ENCODE peak calls at places on chromosomes 16 and 17, in eight cellular contexts. X is GM23338, J is endothelial cell of umbilical vein, U is HCT116, L is K562, F is HepG2, D is GM12878, C is H1. T is an unnamed sample.

GRCh38 chr16:24635900-24636610 is 93.4 kb upstream of the TNRC6A start:
- DNase-seq in X (no peak), J (peak; percentile 77), U (no peak), L (no peak), F (no peak), D (no peak), C (no peak), T (peak; percentile 99)

GRCh38 chr17:75877752-75878173 is 618 bp downstream of the TRIM47 start:
- DNase-seq in X (peak; percentile 91), J (peak; percentile 74), U (no peak), L (peak; percentile 65), F (peak; percentile 68), D (no peak), C (no peak), T (no peak)

GRCh38 chr17:41578538-41578937 is 6.7 kb upstream of the KRT9 start:
- DNase-seq in X (no peak), J (no peak), U (no peak), L (no peak), F (no peak), D (no peak), C (no peak), T (no peak)

GRCh38 chr16:49854227-49855203 is 1.4 kb downstream of the ZNF423 start:
- DNase-seq in X (peak; percentile 74), J (peak; percentile 25), U (no peak), L (no peak), F (no peak), D (no peak), C (no peak), T (no peak)

GRCh38 chr17:38864636-38865398 is 5.0 kb upstream of the LASP1 start:
- DNase-seq in X (peak; percentile 80), J (peak; percentile 34), U (no peak), L (no peak), F (peak; percentile 66), D (no peak), C (no peak), T (no peak)

GRCh38 chr17:57293077-57293476 is 36.8 kb downstream of the MSI2 start:
- DNase-seq in X (no peak), J (no peak), U (peak; percentile 68), L (no peak), F (peak; percentile 92), D (no peak), C (no peak), T (no peak)

GRCh38 chr17:77875881-77876509 is 82.5 kb upstream of the TNRC6C start:
- DNase-seq in X (no peak), J (no peak), U (peak; percentile 75), L (peak; percentile 89), F (no peak), D (no peak), C (no peak), T (no peak)

GRCh38 chr17:7263071-7263800 is 958 bp upstream of the CLDN7 start:
- DNase-seq in X (peak; percentile 97), J (no peak), U (peak; percentile 79), L (peak; percentile 79), F (no peak), D (no peak), C (no peak), T (no peak)

DNA sequence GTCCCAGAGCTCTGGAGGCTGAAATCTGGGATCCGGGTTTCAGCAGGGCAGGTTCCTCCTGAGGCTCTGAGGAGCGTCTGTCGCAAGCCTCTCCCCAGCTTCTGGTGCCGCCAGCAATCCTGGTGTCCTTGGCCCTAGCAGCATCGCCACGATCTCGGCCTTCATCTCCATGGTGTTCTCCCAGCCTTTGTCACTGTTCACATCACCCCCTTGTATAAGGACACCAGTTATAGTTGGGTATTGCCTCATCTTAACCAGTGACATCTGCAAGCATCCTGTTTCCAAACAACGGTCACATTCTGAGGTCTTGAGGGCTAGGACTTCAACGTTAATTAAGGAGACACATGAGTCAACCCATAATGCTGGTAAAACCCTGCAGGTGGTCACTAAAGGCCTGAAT is 2.8 kb upstream of the PPP1R27 start:
- DNase-seq in X (no peak), J (no peak), U (no peak), L (no peak), F (peak; percentile 71), D (no peak), C (no peak), T (no peak)
- TF ChIP-seq EZH2 in X (no peak), J (no peak), U (no peak), L (no peak), F (no peak), D (no peak), C (no peak), T (no peak)

GRCh38 chr17:44536090-44536960 is 21.0 kb upstream of the FZD2 start:
- DNase-seq in X (peak; percentile 17), J (peak; percentile 56), U (no peak), L (no peak), F (no peak), D (no peak), C (no peak), T (peak; percentile 55)
- TF ChIP-seq POLR2AphosphoS5 in X (no peak), J (peak; percentile 44), U (no peak), L (no peak), F (no peak), D (no peak), C (no peak), T (peak; percentile 36)

DNA sequence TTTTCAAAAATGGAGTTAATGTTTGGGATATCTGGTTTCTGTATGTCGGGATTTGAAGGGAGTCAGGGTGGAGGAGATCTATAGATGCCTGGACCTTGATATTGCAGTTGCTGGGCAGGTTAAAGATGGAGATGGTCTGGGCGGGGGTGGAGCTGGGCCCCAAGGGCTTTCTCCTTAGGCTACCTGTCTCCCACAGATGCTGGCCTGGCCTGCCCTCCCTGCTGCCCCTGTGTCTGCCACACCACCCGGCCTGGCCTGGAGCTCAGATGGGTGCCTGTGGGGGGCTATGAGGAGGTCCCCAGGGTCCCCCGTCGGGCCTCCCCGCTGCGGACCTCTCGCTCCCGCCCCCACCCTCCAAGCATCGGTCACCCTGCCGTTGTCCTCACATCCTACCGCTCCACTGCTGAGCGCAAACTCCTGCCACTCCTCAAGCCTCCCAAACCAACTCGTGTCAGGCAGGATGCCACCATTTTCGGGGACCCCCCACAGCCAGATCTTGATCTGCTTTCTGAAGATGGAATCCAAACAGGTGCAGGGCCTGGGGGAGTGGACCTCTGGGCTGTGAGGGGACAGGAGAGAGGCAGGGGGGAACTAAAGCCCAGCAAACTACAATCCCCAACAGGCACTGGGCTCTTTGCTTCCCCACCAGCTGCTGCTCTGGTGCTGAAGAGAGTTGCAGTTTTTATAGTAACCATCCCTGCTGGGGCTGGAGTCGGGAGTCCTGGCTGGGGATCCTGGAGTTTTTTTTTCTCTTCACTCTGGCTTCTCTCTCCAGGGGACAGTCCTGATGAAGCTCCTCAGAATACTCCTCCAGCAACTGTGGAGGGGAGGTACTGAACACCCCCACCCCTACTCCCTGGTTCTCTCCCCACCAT is 2.9 kb downstream of the ARHGEF15 start:
- DNase-seq in X (no peak), J (no peak), U (no peak), L (no peak), F (no peak), D (no peak), C (no peak), T (no peak)
- H3K4me3 ChIP-seq in X (no peak overlapping the region), J (no peak overlapping the region), U (no peak overlapping the region), L (no peak overlapping the region), F (no peak overlapping the region), D (no peak overlapping the region), C (no peak overlapping the region), T (no peak overlapping the region)

GRCh38 chr17:48747445-48748363 is 19.2 kb upstream of the HOXB13 start:
- DNase-seq in X (peak; percentile 64), J (no peak), U (no peak), L (no peak), F (no peak), D (no peak), C (no peak), T (no peak)
- TF ChIP-seq EZH2 in X (peak; percentile 97), J (peak; percentile 99), U (no peak), L (no peak), F (peak; percentile 68), D (no peak), C (peak; percentile 100), T (no peak)

GRCh38 chr16:27450836-27451341 is 48.9 kb downstream of the IL21R start:
- DNase-seq in X (no peak), J (no peak), U (no peak), L (no peak), F (no peak), D (peak; percentile 68), C (no peak), T (no peak)
- TF ChIP-seq POLR2AphosphoS5 in X (no peak), J (no peak), U (no peak), L (no peak), F (no peak), D (peak; percentile 79), C (no peak), T (no peak)

GRCh38 chr17:74466111-74466784 is at the start of gene CD300A:
- DNase-seq in X (peak; percentile 64), J (no peak), U (no peak), L (no peak), F (no peak), D (no peak), C (no peak), T (no peak)
- H3K4me3 ChIP-seq in X (peak within 1 kb of the TSS; percentile 76), J (no peak within 1 kb of the TSS), U (no peak within 1 kb of the TSS), L (no peak within 1 kb of the TSS), F (no peak within 1 kb of the TSS), D (peak within 1 kb of the TSS; percentile 92), C (peak within 1 kb of the TSS; percentile 68), T (no peak within 1 kb of the TSS)

DNA sequence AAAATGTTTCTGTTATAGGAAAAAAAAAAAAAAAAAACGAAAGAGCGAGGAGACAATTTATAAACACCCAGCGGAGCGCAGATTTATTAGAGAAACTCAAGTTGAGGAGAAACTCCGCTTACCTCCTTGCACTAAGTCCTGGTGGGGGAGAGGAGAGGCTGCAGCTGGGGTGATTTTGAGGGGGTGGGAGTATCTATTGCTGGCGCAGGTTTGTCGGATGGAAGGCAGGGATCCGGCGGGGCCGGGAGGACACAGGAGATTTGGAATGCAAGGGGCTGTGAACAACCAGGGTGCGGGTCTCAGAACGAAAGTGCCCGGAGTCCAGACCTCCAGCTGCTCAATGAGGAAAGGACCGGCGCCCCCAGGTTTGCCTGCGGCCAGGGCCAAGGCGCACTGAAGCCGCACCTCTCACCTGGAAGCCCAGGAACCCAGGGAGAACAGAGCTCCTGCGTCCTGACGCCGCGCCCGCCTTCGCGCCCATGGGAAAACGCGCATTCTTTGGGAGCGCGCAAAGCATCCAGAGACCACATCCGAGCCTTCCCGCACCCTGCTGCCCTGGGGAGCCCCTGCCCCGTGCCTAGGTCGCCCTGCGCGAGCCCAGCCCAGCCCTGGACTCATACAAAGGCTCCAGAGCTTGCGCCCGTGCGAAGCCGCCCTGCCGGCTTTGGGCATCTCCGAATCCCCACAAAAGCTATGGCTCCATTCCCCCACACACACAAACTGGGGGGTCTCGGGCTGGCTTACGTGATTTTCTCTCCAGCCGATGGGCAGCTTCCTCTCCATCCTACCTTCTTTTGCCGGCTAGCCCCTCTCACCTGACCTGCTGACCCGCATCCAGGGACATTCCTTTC is 2.6 kb upstream of the HOXB8 start:
- DNase-seq in X (peak; percentile 58), J (no peak), U (no peak), L (no peak), F (no peak), D (no peak), C (no peak), T (no peak)
- TF ChIP-seq EZH2 in X (peak; percentile 96), J (peak; percentile 98), U (no peak), L (no peak), F (no peak), D (no peak), C (peak; percentile 96), T (no peak)